ENCODE peak calls at places on chromosomes 16 and 17, in seven cellular contexts. O is left lung, Z is tibial artery, B is fibroblast of lung, N is AG04450, A is lung, S is body of pancreas. D is an unnamed sample.

GRCh38 chr17:28173801-28174200 is 131.3 kb downstream of the NLK start:
- DNase-seq in O (no peak), N (no peak), Z (no peak), B (no peak), S (no peak), A (no peak), D (no peak)

GRCh38 chr16:48885456-48885855 is 275.5 kb upstream of the N4BP1 start:
- DNase-seq in B (no peak), S (no peak), N (no peak), Z (no peak), O (no peak), A (no peak), D (no peak)

GRCh38 chr16:31347445-31347844 is 7.5 kb upstream of the ITGAX start:
- DNase-seq in N (no peak), O (no peak), A (no peak), S (no peak), B (no peak), Z (peak; percentile 15), D (no peak)

GRCh38 chr17:82803185-82803584 is 36.6 kb downstream of the ZNF750 start:
- DNase-seq in A (no peak), S (no peak), N (no peak), Z (no peak), B (no peak), O (no peak), D (no peak)

GRCh38 chr17:71522383-71522782 is 598.4 kb upstream of the SOX9 start:
- DNase-seq in O (no peak), B (no peak), N (no peak), A (no peak), S (no peak), Z (no peak), D (no peak)

GRCh38 chr16:67673712-67674580 is 7.3 kb downstream of the C16orf86 start:
- DNase-seq in N (no peak), S (peak; percentile 82), B (peak; percentile 30), A (peak; percentile 75), Z (peak; percentile 82), O (peak; percentile 84), D (no peak)

GRCh38 chr16:75420987-75421819 is 12.1 kb downstream of the CFDP1 start:
- DNase-seq in A (peak; percentile 67), N (no peak), B (peak; percentile 56), O (peak; percentile 77), S (peak; percentile 70), Z (peak; percentile 70), D (no peak)

GRCh38 chr17:9004132-9004960 is 17.0 kb upstream of the NTN1 start:
- DNase-seq in O (no peak), N (no peak), B (no peak), Z (no peak), S (no peak), A (no peak), D (no peak)

GRCh38 chr16:25140459-25140858 is 28.9 kb downstream of the LCMT1 start:
- DNase-seq in A (no peak), Z (no peak), O (no peak), S (no peak), N (no peak), B (no peak), D (no peak)

GRCh38 chr16:9934723-9935508 is 247.3 kb downstream of the GRIN2A start:
- DNase-seq in N (no peak), O (no peak), S (no peak), A (no peak), B (no peak), Z (no peak), D (no peak)

DNA sequence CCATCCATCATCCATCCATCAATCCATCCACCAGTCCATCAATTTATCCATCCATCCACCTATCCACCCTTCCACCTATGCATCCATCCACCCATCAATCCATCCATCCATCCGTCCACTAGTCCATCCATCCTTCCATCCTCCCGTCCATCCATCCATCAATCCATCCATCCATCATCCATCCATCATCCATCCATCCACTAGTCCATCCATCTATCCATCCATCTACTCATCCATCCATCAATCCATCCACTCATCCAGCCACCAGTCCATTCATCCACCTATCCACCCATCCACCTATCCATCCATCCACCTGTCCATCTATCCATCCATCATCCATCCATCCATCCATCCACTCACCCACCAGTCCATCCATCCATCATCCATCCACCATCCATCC is 39.9 kb upstream of the SSTR5 start:
- DNase-seq in N (no peak), S (no peak), O (no peak), Z (no peak), B (no peak), A (no peak), D (no peak)
- H3K27me3 ChIP-seq in N (peaks cover 23% of the 10 kb centered on the region), S (no peaks in the 10 kb centered on the region), O (peaks cover 73% of the 10 kb centered on the region), Z (peaks cover 74% of the 10 kb centered on the region), B (no peaks in the 10 kb centered on the region), A (peaks cover 15% of the 10 kb centered on the region), D (peaks cover 68% of the 10 kb centered on the region)

GRCh38 chr17:50059256-50059655 is 3.3 kb downstream of the ITGA3 start:
- DNase-seq in B (no peak), A (no peak), O (no peak), Z (no peak), S (peak; percentile 86), N (no peak), D (peak; percentile 71)

GRCh38 chr17:50062323-50063243 is 6.7 kb downstream of the ITGA3 start:
- DNase-seq in A (peak; percentile 93), Z (peak; percentile 93), S (peak; percentile 73), B (peak; percentile 75), N (no peak), O (peak; percentile 89), D (peak; percentile 99)

GRCh38 chr17:50063516-50064252 is 7.8 kb downstream of the ITGA3 start:
- DNase-seq in Z (no peak), A (no peak), S (no peak), N (no peak), B (no peak), O (no peak), D (peak; percentile 81)

GRCh38 chr17:50059759-50060273 is 3.9 kb downstream of the ITGA3 start:
- DNase-seq in N (no peak), O (no peak), A (no peak), S (peak; percentile 13), B (peak; percentile 56), Z (peak; percentile 96), D (no peak)

DNA sequence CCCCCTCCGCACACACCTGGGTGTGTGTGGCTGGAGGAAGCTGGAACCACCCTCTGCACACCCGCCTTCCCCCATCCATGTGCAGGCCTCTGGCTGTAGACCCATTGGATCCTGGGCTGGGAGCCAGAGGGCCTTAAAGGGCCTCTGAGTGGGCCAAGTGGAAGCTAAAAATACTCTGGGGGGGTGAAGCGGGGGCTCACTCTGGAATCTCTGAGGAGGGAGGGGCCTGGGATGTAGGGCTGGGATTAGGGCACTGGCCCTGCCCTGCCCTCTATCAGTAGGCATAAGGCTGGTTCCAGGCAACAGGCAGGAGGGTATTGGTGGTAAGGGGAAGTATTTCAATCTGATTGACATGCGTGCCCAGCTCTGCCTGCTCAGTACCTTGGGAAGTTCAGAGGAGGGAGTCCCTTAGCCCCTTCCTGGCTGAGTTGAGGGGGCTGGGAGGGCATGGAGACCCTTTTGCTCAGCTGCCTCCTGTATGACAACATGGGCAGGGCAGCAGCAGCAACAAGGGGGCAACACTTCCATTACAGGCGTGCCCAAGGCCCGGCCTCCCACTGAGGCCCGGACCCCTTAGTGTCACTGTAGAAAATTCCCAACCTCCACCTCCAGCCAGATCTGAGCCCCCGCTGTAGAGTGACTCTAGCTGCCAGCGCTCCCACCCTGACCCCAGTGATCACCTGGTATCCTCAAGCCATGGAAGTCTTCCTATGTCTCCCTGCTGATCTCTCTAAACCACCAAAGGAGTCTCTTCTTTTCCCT is 5.2 kb downstream of the ITGA3 start:
- DNase-seq in O (peak; percentile 86), S (peak; percentile 65), B (peak; percentile 89), A (peak; percentile 91), Z (peak; percentile 97), N (no peak), D (peak; percentile 78)
- H3K4me3 ChIP-seq in O (no peak overlapping the region), S (no peak overlapping the region), B (peak overlapping the region; percentile 20), A (no peak overlapping the region), Z (peak overlapping the region; percentile 88), N (no peak overlapping the region), D (peak overlapping the region; percentile 79)

GRCh38 chr16:82061861-82062525 is 26.9 kb downstream of the HSD17B2 start:
- DNase-seq in Z (no peak), A (no peak), N (no peak), S (no peak), B (peak; percentile 25), O (no peak), D (no peak)

GRCh38 chr16:82059983-82060421 is 24.9 kb downstream of the HSD17B2 start:
- DNase-seq in N (no peak), B (no peak), A (no peak), O (no peak), S (no peak), Z (no peak), D (no peak)

GRCh38 chr16:82063456-82064082 is 28.5 kb downstream of the HSD17B2 start:
- DNase-seq in O (no peak), Z (no peak), N (no peak), A (no peak), S (no peak), B (no peak), D (no peak)

GRCh38 chr16:82059161-82059982 is 24.3 kb downstream of the HSD17B2 start:
- DNase-seq in O (no peak), B (no peak), S (no peak), N (no peak), Z (no peak), A (no peak), D (no peak)

GRCh38 chr16:82062645-82063058 is 27.6 kb downstream of the HSD17B2 start:
- DNase-seq in Z (no peak), A (peak; percentile 44), B (peak; percentile 87), S (no peak), N (peak; percentile 34), O (no peak), D (no peak)
- H3K27me3 ChIP-seq in Z (peaks cover 18% of the 10 kb centered on the region), A (no peaks in the 10 kb centered on the region), B (no peaks in the 10 kb centered on the region), S (no peaks in the 10 kb centered on the region), N (no peaks in the 10 kb centered on the region), O (no peaks in the 10 kb centered on the region), D (peaks cover 44% of the 10 kb centered on the region)

GRCh38 chr17:57557363-57557762 is 187.7 kb downstream of the CCDC182 start:
- DNase-seq in A (no peak), O (no peak), Z (no peak), B (no peak), S (no peak), N (no peak), D (peak; percentile 2)
- H3K4me3 ChIP-seq in A (no peak overlapping the region), O (no peak overlapping the region), Z (no peak overlapping the region), B (no peak overlapping the region), S (no peak overlapping the region), N (no peak overlapping the region), D (no peak overlapping the region)

GRCh38 chr16:66525396-66526180 is 24.3 kb downstream of the TK2 start:
- DNase-seq in A (no peak), S (no peak), Z (no peak), O (no peak), B (no peak), N (no peak), D (peak; percentile 51)
- H3K27me3 ChIP-seq in A (no peaks in the 10 kb centered on the region), S (no peaks in the 10 kb centered on the region), Z (no peaks in the 10 kb centered on the region), O (no peaks in the 10 kb centered on the region), B (no peaks in the 10 kb centered on the region), N (no peaks in the 10 kb centered on the region), D (no peaks in the 10 kb centered on the region)

D was measured in PC-9.